ENCODE peak calls at places on chromosomes 5 and 9, in five cellular contexts. N is NCI-H345, M is bronchial epithelial cell, E is stomach, P is IMR-90. S is an unnamed sample.

GRCh38 chr9:80650964-80651555 is 1038.3 kb downstream of the TLE1 start:
- DNase-seq in N (no peak), E (no peak), P (peak), M (peak), S (peak)

GRCh38 chr5:179619776-179620175 is 3.7 kb downstream of the HNRNPH1 start:
- DNase-seq in P (peak), E (no peak), M (peak), N (no peak), S (no peak)

GRCh38 chr9:77926314-77926959 is 105.2 kb downstream of the GNAQ start:
- DNase-seq in P (peak), E (no peak), M (peak), N (no peak), S (peak)

GRCh38 chr5:68251804-68252648 is 36.5 kb downstream of the PIK3R1 start:
- DNase-seq in E (no peak), M (peak), N (no peak), P (peak), S (no peak)

GRCh38 chr5:57416246-57416996 is 66.2 kb downstream of the ACTBL2 start:
- DNase-seq in M (no peak), P (peak), N (no peak), E (no peak), S (no peak)

GRCh38 chr9:4837768-4838546 is 45.2 kb downstream of the RCL1 start:
- DNase-seq in E (no peak), P (peak), M (no peak), N (no peak), S (peak)

GRCh38 chr5:59773286-59773685 is 120.2 kb downstream of the PDE4D start:
- DNase-seq in P (no peak), M (peak), E (no peak), N (no peak), S (peak)

GRCh38 chr5:179264641-179265528 is 80.4 kb downstream of the ADAMTS2 start:
- DNase-seq in P (no peak), E (peak), M (no peak), N (no peak), S (no peak)

GRCh38 chr5:129904667-129905466 is 602 bp downstream of the CHSY3 start:
- DNase-seq in E (no peak), N (no peak), P (no peak), M (no peak), S (no peak)

GRCh38 chr5:173233347-173234128 is 1.5 kb downstream of the NKX2-5 start:
- DNase-seq in P (no peak), E (no peak), N (no peak), M (no peak), S (no peak)

GRCh38 chr5:14062178-14062577 is 81.0 kb upstream of the TRIO start:
- DNase-seq in E (no peak), P (no peak), M (no peak), N (no peak), S (no peak)

GRCh38 chr9:14097215-14097614 is 216.7 kb downstream of the NFIB start:
- DNase-seq in N (peak), P (peak), E (no peak), M (peak), S (no peak)

GRCh38 chr9:135294826-135295225 is 184.8 kb upstream of the PPP1R26 start:
- DNase-seq in M (no peak), P (no peak), N (no peak), E (no peak), S (peak)

GRCh38 chr9:86046930-86047341 is 52.4 kb downstream of the GOLM1 start:
- DNase-seq in M (no peak), E (no peak), N (no peak), P (no peak), S (no peak)

GRCh38 chr9:81069923-81070322 is 619.4 kb downstream of the TLE1 start:
- DNase-seq in P (peak), E (no peak), M (no peak), N (no peak), S (no peak)

GRCh38 chr5:133387091-133387490 is 225.2 kb downstream of the FSTL4 start:
- DNase-seq in E (no peak), N (no peak), M (no peak), P (no peak), S (peak)

GRCh38 chr5:65059681-65060598 is 291.2 kb downstream of the CWC27 start:
- DNase-seq in P (peak), E (no peak), M (peak), N (no peak), S (no peak)

GRCh38 chr9:137235424-137236237 is 4.9 kb downstream of the SLC34A3 start:
- DNase-seq in P (no peak), E (no peak), M (no peak), N (no peak), S (no peak)

GRCh38 chr9:38282756-38283155 is 109.7 kb upstream of the ALDH1B1 start:
- DNase-seq in E (no peak), N (no peak), P (no peak), M (no peak), S (no peak)

GRCh38 chr9:135223831-135224230 is 136.4 kb downstream of the OLFM1 start:
- DNase-seq in M (no peak), E (no peak), P (no peak), N (no peak), S (no peak)

GRCh38 chr5:151872701-151873100 is 52.0 kb downstream of the GLRA1 start:
- DNase-seq in E (no peak), M (no peak), P (no peak), N (no peak), S (no peak)

GRCh38 chr9:127555830-127556820 is 56.0 kb upstream of the STXBP1 start:
- DNase-seq in M (peak), P (peak), N (no peak), E (peak), S (peak)

GRCh38 chr5:8399471-8399870 is 530.5 kb downstream of the MTRR start:
- DNase-seq in P (no peak), E (no peak), N (no peak), M (no peak), S (no peak)

GRCh38 chr5:95262933-95263660 is 21.8 kb downstream of the MCTP1 start:
- DNase-seq in E (no peak), N (no peak), M (no peak), P (no peak), S (no peak)

GRCh38 chr5:124546643-124547042 is 199.8 kb downstream of the ZNF608 start:
- DNase-seq in N (no peak), P (peak), M (peak), E (no peak), S (peak)

GRCh38 chr5:1468247-1468612 is 23.0 kb upstream of the SLC6A3 start:
- DNase-seq in P (no peak), E (no peak), M (no peak), N (peak), S (peak)

GRCh38 chr5:150946351-150946905 is 41.6 kb upstream of the ZNF300 start:
- DNase-seq in N (no peak), M (peak), E (peak), P (peak), S (no peak)

GRCh38 chr5:6792376-6792775 is 79.1 kb downstream of the TENT4A start:
- DNase-seq in E (no peak), P (no peak), M (no peak), N (no peak), S (no peak)

GRCh38 chr9:385818-386398 is 171.2 kb downstream of the DOCK8 start:
- DNase-seq in N (peak), E (peak), P (peak), M (peak), S (peak)

GRCh38 chr5:10704949-10705621 is 55.9 kb downstream of the DAP start:
- DNase-seq in M (peak), N (no peak), E (no peak), P (peak), S (peak)

GRCh38 chr5:72647806-72648205 is 140.6 kb upstream of the ZNF366 start:
- DNase-seq in N (peak), M (no peak), P (no peak), E (no peak), S (no peak)

S was measured in PC-3.